ENCODE peak calls at places on chromosomes 11 and 22, in nine cellular contexts. W is COLO829; Y is stimulated activated CD8-positive, alpha-beta memory T cell treated with anti-CD3 and anti-CD28 coated beads, Interleukin-15, amount 100 ng/mL, for 4 hours; H is activated CD4-positive, CD25-positive, alpha-beta regulatory T cell treated with anti-CD3 and anti-CD28 coated beads, Interleukin-2, amount 50 U/mL, for 16 hours; M is pons; N is CD4-positive, alpha-beta T cell; J is cardiac fibroblast; O is stimulated activated naive B cell treated with anti-CD40 and anti-IgM and Interleukin-4, amounts not matched to agents 10 μg/mL and 1 μg/mL and 100 μg/mL, for 72 hours; G is OCI-LY7. D is an unnamed sample.

GRCh38 chr11:41848349-41848748 is 388.9 kb upstream of the LRRC4C start:
- DNase-seq in N (no peak), W (no peak), Y (no peak), H (no peak), J (no peak), G (no peak), M (no peak), O (no peak), D (no peak)

GRCh38 chr11:118142081-118142480 is 10.5 kb downstream of the SCN4B start:
- DNase-seq in O (no peak), M (no peak), J (no peak), N (no peak), H (no peak), W (no peak), G (no peak), Y (no peak), D (no peak)

GRCh38 chr22:39518996-39519680 is 1.2 kb upstream of the ATF4 start:
- DNase-seq in G (peak; percentile 34), O (no peak), J (no peak), W (peak; percentile 46), Y (no peak), M (no peak), H (no peak), N (no peak), D (peak; percentile 73)

GRCh38 chr11:72782081-72782920 is 11.5 kb downstream of the STARD10 start:
- DNase-seq in J (no peak), M (no peak), O (no peak), G (peak; percentile 18), Y (no peak), W (no peak), H (no peak), N (no peak), D (no peak)

GRCh38 chr11:128653828-128654231 is 40.0 kb upstream of the FLI1 start:
- DNase-seq in W (no peak), H (no peak), M (peak; percentile 42), N (no peak), O (no peak), G (no peak), Y (no peak), J (peak; percentile 29), D (no peak)

GRCh38 chr11:119728226-119728626 is 774 bp downstream of the NECTIN1 start:
- DNase-seq in Y (no peak), J (peak; percentile 13), M (no peak), W (no peak), G (peak; percentile 14), N (no peak), H (no peak), O (no peak), D (no peak)

GRCh38 chr11:113626736-113627135 is 79.4 kb downstream of the TMPRSS5 start:
- DNase-seq in H (no peak), J (peak; percentile 3), W (no peak), G (no peak), Y (no peak), M (no peak), N (no peak), O (no peak), D (no peak)

GRCh38 chr11:45176996-45177395 is 30.6 kb downstream of the PRDM11 start:
- DNase-seq in N (no peak), J (no peak), W (no peak), Y (no peak), G (no peak), M (no peak), H (no peak), O (no peak), D (no peak)

GRCh38 chr11:37712246-37712645 is 1114.2 kb upstream of the RAG2 start:
- DNase-seq in J (peak; percentile 31), H (no peak), M (no peak), G (no peak), W (no peak), N (no peak), O (no peak), Y (no peak), D (no peak)

GRCh38 chr11:116219171-116219635 is 553.6 kb downstream of the BUD13 start:
- DNase-seq in J (no peak), G (no peak), O (no peak), W (no peak), N (no peak), Y (no peak), H (no peak), M (no peak), D (no peak)

GRCh38 chr11:4495986-4496385 is 13.5 kb downstream of the OR52K1 start:
- DNase-seq in Y (no peak), G (no peak), J (no peak), H (no peak), N (no peak), M (no peak), W (no peak), O (no peak), D (no peak)

GRCh38 chr11:15208570-15209222 is 94.0 kb downstream of the INSC start:
- DNase-seq in N (peak; percentile 65), W (peak; percentile 79), G (peak; percentile 74), H (peak; percentile 53), M (peak; percentile 60), O (peak; percentile 58), Y (peak; percentile 37), J (peak; percentile 72), D (peak; percentile 87)

GRCh38 chr11:72681226-72682153 is 7.3 kb upstream of the PDE2A start:
- DNase-seq in N (no peak), G (no peak), Y (no peak), J (no peak), H (no peak), M (no peak), O (no peak), W (no peak), D (no peak)

GRCh38 chr11:29002816-29003215 is 894.6 kb downstream of the METTL15 start:
- DNase-seq in H (no peak), Y (no peak), M (no peak), O (no peak), G (no peak), J (no peak), N (no peak), W (no peak), D (no peak)

GRCh38 chr11:45451766-45452440 is 165.8 kb upstream of the SYT13 start:
- DNase-seq in M (no peak), N (no peak), J (peak; percentile 86), G (no peak), W (no peak), H (no peak), Y (no peak), O (no peak), D (no peak)

GRCh38 chr22:31870890-31871289 is 73.4 kb upstream of the YWHAH start:
- DNase-seq in H (no peak), G (no peak), J (peak; percentile 30), O (no peak), Y (no peak), M (peak; percentile 79), W (no peak), N (no peak), D (no peak)

GRCh38 chr11:65311197-65311631 is 3.5 kb upstream of the CDC42EP2 start:
- DNase-seq in M (no peak), N (no peak), W (no peak), Y (no peak), H (no peak), J (peak; percentile 82), G (no peak), O (no peak), D (no peak)

GRCh38 chr22:39967996-39968968 is 8.1 kb downstream of the TMA7B start:
- DNase-seq in W (peak; percentile 97), J (peak; percentile 72), M (peak; percentile 65), H (no peak), O (no peak), G (no peak), Y (no peak), N (no peak), D (no peak)

GRCh38 chr11:94396282-94396681 is 4.9 kb downstream of the GPR83 start:
- DNase-seq in J (no peak), Y (no peak), M (no peak), O (no peak), W (no peak), H (no peak), N (no peak), G (no peak), D (no peak)

GRCh38 chr11:66265531-66266377 is 2.7 kb upstream of the RAB1B start:
- DNase-seq in H (no peak), O (no peak), W (no peak), G (no peak), N (no peak), J (no peak), M (no peak), Y (no peak), D (no peak)

GRCh38 chr11:61890536-61891330 is 612 bp downstream of the FADS3 start:
- DNase-seq in W (peak; percentile 26), N (peak; percentile 20), M (no peak), Y (no peak), G (peak; percentile 48), O (peak; percentile 50), J (peak; percentile 64), H (no peak), D (no peak)

GRCh38 chr11:33987545-33987944 is 64.0 kb upstream of the CAPRIN1 start:
- DNase-seq in M (no peak), H (no peak), J (no peak), W (no peak), O (no peak), N (no peak), Y (no peak), G (no peak), D (no peak)

GRCh38 chr11:68649851-68650555 is 34.3 kb upstream of the GAL start:
- DNase-seq in W (no peak), Y (no peak), G (no peak), J (no peak), M (no peak), H (no peak), O (no peak), N (no peak), D (no peak)

GRCh38 chr22:21984793-21985192 is 2.2 kb upstream of the TOP3B start:
- DNase-seq in M (no peak), H (no peak), G (peak; percentile 9), O (no peak), Y (no peak), W (no peak), N (no peak), J (peak; percentile 34), D (peak; percentile 62)

GRCh38 chr22:27226666-27227065 is 569.3 kb downstream of the MIAT start:
- DNase-seq in J (no peak), W (no peak), N (no peak), O (no peak), G (no peak), M (no peak), H (no peak), Y (no peak), D (no peak)

GRCh38 chr11:126398296-126398695 is 42.8 kb downstream of the ST3GAL4 start:
- DNase-seq in G (no peak), N (no peak), M (no peak), W (no peak), J (no peak), O (no peak), Y (no peak), H (no peak), D (no peak)

GRCh38 chr22:35622132-35622913 is 5.2 kb upstream of the MB start:
- DNase-seq in M (no peak), H (no peak), Y (no peak), W (no peak), G (no peak), N (no peak), O (no peak), J (no peak), D (no peak)

GRCh38 chr22:33922268-33922667 is 2.0 kb upstream of the LARGE1 start:
- DNase-seq in H (no peak), W (no peak), J (peak; percentile 39), Y (no peak), G (peak; percentile 52), N (no peak), M (no peak), O (no peak), D (no peak)

GRCh38 chr11:9219115-9219514 is 46.0 kb downstream of the DENND5A start:
- DNase-seq in O (no peak), G (no peak), H (no peak), J (peak; percentile 95), Y (no peak), M (peak; percentile 37), W (no peak), N (no peak), D (no peak)

D was measured in Karpas-422.